ENCODE peak calls at places on chromosomes 3 and 15, in ten cellular contexts. C is fibroblast of lung, N is K562, P is HCT116, Y is A673, H is body of pancreas, G is RWPE2, D is left ventricle myocardium inferior, X is esophagus squamous epithelium, M is tibial artery. J is an unnamed sample.
A peak's percentile ranks its signal among the peaks of the same experiment; 100 is the strongest.

GRCh38 chr15:57675481-57676181 is 30.9 kb upstream of the POLR2M start:
- DNase-seq in C (no peak), N (no peak), P (no peak), Y (no peak), H (peak; percentile 25), G (no peak), D (no peak), X (no peak), M (no peak), J (peak; percentile 50)

GRCh38 chr3:89504432-89504831 is 397.0 kb downstream of the EPHA3 start:
- DNase-seq in C (no peak), N (no peak), P (no peak), Y (no peak), H (no peak), G (no peak), D (no peak), X (no peak), M (no peak), J (no peak)

GRCh38 chr3:184954251-184954650 is 142.3 kb downstream of the VPS8 start:
- DNase-seq in C (no peak), N (no peak), P (no peak), Y (no peak), H (no peak), G (no peak), D (peak; percentile 29), X (no peak), M (no peak), J (no peak)

GRCh38 chr3:128359060-128359664 is 107.5 kb downstream of the DNAJB8 start:
- DNase-seq in C (no peak), N (no peak), P (no peak), Y (no peak), H (no peak), G (no peak), D (no peak), X (no peak), M (no peak), J (no peak)

GRCh38 chr15:63474810-63475316 is 29.5 kb upstream of the USP3 start:
- DNase-seq in C (no peak), N (no peak), P (no peak), Y (no peak), H (peak; percentile 50), G (no peak), D (no peak), X (no peak), M (no peak), J (no peak)

GRCh38 chr15:42064271-42064670 is 30.1 kb downstream of the PLA2G4D start:
- DNase-seq in C (no peak), N (no peak), P (no peak), Y (no peak), H (no peak), G (no peak), D (no peak), X (no peak), M (no peak), J (no peak)

GRCh38 chr3:107370902-107371301 is 6.3 kb upstream of the CCDC54 start:
- DNase-seq in C (no peak), N (no peak), P (no peak), Y (no peak), H (no peak), G (no peak), D (no peak), X (no peak), M (no peak), J (no peak)

GRCh38 chr3:149332227-149332765 is 1.1 kb downstream of the TM4SF18 start:
- DNase-seq in C (peak; percentile 42), N (no peak), P (no peak), Y (no peak), H (no peak), G (no peak), D (no peak), X (no peak), M (no peak), J (no peak)

GRCh38 chr3:175692256-175692655 is 833.1 kb downstream of the NAALADL2 start:
- DNase-seq in C (no peak), N (no peak), P (no peak), Y (no peak), H (no peak), G (no peak), D (no peak), X (no peak), M (no peak), J (no peak)

GRCh38 chr3:105997466-105997799 is 128.6 kb upstream of the CBLB start:
- DNase-seq in C (no peak), N (no peak), P (no peak), Y (no peak), H (no peak), G (no peak), D (no peak), X (no peak), M (no peak), J (no peak)

GRCh38 chr3:136990826-136991225 is 33.0 kb downstream of the IL20RB start:
- DNase-seq in C (no peak), N (no peak), P (no peak), Y (no peak), H (no peak), G (no peak), D (no peak), X (no peak), M (no peak), J (peak; percentile 64)

GRCh38 chr3:62467936-62468722 is 94.8 kb upstream of the FEZF2 start:
- DNase-seq in C (no peak), N (no peak), P (no peak), Y (no peak), H (no peak), G (no peak), D (no peak), X (no peak), M (no peak), J (no peak)

GRCh38 chr15:33007295-33007855 is 187.1 kb downstream of the FMN1 start:
- DNase-seq in C (peak; percentile 57), N (peak; percentile 5), P (peak; percentile 35), Y (peak; percentile 24), H (peak; percentile 21), G (no peak), D (no peak), X (no peak), M (no peak), J (no peak)
- TF ChIP-seq CTCF in C (peak; percentile 37), N (no peak), P (peak; percentile 9), Y (peak; percentile 23), H (no peak), G (peak; percentile 73), D (no peak), X (no peak), M (no peak), J (peak; percentile 50)

DNA sequence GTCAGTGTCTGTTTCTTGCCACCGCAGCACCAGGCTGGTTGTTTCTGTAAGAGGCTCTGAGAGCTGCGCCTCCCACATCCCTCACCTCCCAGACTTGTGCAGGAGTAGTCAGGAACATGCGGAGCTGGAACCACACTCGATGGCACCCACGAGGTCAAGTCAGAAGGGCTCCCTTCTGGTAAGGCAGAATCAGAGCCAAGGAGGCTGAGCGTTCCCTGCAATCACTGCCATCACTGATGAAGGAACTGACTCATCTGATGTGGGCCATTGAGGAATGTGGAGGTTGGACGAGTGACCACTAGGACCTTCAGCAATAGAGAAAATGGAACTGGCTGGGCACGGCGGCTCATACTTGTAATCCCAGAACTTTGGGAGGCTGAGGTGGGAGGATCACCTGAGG is 35.7 kb upstream of the BLM start:
- DNase-seq in C (peak; percentile 89), N (no peak), P (no peak), Y (no peak), H (peak; percentile 27), G (no peak), D (no peak), X (no peak), M (peak; percentile 76), J (peak; percentile 18)
- H3K27ac ChIP-seq in C (peak overlapping the region; percentile 86), N (no peak overlapping the region), P (no peak overlapping the region), Y (no peak overlapping the region), H (no peak overlapping the region), G (no peak overlapping the region), D (peak overlapping the region; percentile 51), X (peak overlapping the region; percentile 81), M (peak overlapping the region; percentile 78), J (no peak overlapping the region)

DNA sequence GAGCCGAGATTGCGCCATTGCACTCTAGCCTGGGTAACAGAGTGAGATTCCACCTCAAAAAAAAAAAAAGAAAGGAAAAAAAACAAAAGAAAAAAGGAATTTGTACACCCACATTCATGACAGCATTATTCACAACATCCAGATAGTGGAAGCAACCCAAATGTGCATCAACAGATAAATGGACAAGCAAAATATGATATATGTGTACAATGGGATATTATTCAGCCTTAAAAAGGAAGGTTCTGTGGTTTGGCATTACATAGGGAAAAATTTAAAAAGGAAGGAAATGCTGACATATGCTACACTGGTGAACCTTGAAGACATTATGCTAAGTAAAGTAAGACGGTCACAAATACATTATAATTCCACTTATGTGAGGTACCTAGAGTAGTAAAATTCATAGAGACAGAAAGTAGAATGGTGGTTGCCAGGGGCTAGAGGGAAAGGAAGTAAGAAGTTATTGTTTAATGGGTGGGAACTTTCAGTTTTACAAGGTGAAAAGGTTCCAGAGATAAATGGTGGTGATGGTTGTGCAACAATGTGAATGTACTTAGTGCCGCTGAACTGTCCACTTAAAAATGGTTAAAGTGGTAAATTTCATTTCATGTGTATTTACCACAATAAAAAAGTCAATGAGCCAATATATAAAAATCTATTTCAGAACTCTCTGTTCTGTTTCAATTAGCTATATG is 118.5 kb downstream of the MYLK start:
- DNase-seq in C (peak; percentile 65), N (no peak), P (no peak), Y (no peak), H (no peak), G (no peak), D (no peak), X (no peak), M (no peak), J (no peak)
- TF ChIP-seq CTCF in C (no peak), N (no peak), P (no peak), Y (no peak), H (no peak), G (no peak), D (no peak), X (no peak), M (no peak), J (no peak)

GRCh38 chr3:160753953-160754352 is 2.1 kb upstream of the PPM1L start:
- DNase-seq in C (no peak), N (no peak), P (no peak), Y (no peak), H (no peak), G (no peak), D (no peak), X (no peak), M (no peak), J (no peak)
- H3K27ac ChIP-seq in C (no peak overlapping the region), N (no peak overlapping the region), P (peak overlapping the region; percentile 80), Y (peak overlapping the region; percentile 92), H (peak overlapping the region; percentile 99), G (no peak overlapping the region), D (peak overlapping the region; percentile 96), X (peak overlapping the region; percentile 94), M (peak overlapping the region; percentile 98), J (no peak overlapping the region)

GRCh38 chr15:51536965-51537574 is 85.5 kb downstream of the DMXL2 start:
- DNase-seq in C (peak; percentile 63), N (peak; percentile 39), P (peak; percentile 10), Y (peak; percentile 17), H (no peak), G (no peak), D (no peak), X (no peak), M (no peak), J (no peak)
- TF ChIP-seq CTCF in C (peak; percentile 89), N (peak; percentile 56), P (peak; percentile 27), Y (peak; percentile 77), H (peak; percentile 16), G (peak; percentile 91), D (peak; percentile 50), X (no peak), M (peak; percentile 26), J (peak; percentile 69)

GRCh38 chr3:58429657-58430056 is 4.0 kb downstream of the PDHB start:
- DNase-seq in C (no peak), N (no peak), P (no peak), Y (no peak), H (no peak), G (no peak), D (no peak), X (no peak), M (no peak), J (no peak)
- H3K27ac ChIP-seq in C (no peak overlapping the region), N (no peak overlapping the region), P (no peak overlapping the region), Y (no peak overlapping the region), H (no peak overlapping the region), G (no peak overlapping the region), D (no peak overlapping the region), X (no peak overlapping the region), M (no peak overlapping the region), J (no peak overlapping the region)

J was measured in foreskin keratinocyte.